ENCODE peak calls at places on chromosomes 2 and 18, in ten cellular contexts. One of them, this sample, is unnamed.

GRCh38 chr2:239103125-239104098 is 255.5 kb downstream of the TWIST2 start:
- DNase-seq in hepatic stellate cell: no peak
- DNase-seq in kidney: no peak
- DNase-seq in fibroblast of lung: no peak
- DNase-seq in germinal center: no peak
- DNase-seq in GM12865: no peak
- DNase-seq in caudate nucleus: no peak
- DNase-seq in NCI-H1694 treated with DMSO at 0.1 percent for 48 hours: no peak
- DNase-seq in aorta: no peak
- DNase-seq in hippocampal formation: no peak
- DNase-seq in this sample: no peak

GRCh38 chr2:142291964-142292363 is 161.1 kb upstream of the LRP1B start:
- DNase-seq in hepatic stellate cell: no peak
- DNase-seq in kidney: no peak
- DNase-seq in fibroblast of lung: no peak
- DNase-seq in germinal center: no peak
- DNase-seq in GM12865: no peak
- DNase-seq in caudate nucleus: no peak
- DNase-seq in NCI-H1694 treated with DMSO at 0.1 percent for 48 hours: no peak
- DNase-seq in aorta: no peak
- DNase-seq in hippocampal formation: no peak
- DNase-seq in this sample: no peak

GRCh38 chr2:134665729-134666506 is 52.9 kb downstream of the TMEM163 start:
- DNase-seq in hepatic stellate cell: no peak
- DNase-seq in kidney: no peak
- DNase-seq in fibroblast of lung: no peak
- DNase-seq in germinal center: no peak
- DNase-seq in GM12865: no peak
- DNase-seq in caudate nucleus: no peak
- DNase-seq in NCI-H1694 treated with DMSO at 0.1 percent for 48 hours: no peak
- DNase-seq in aorta: no peak
- DNase-seq in hippocampal formation: no peak
- DNase-seq in this sample: no peak

GRCh38 chr2:32453242-32454062 is 96.6 kb downstream of the BIRC6 start:
- DNase-seq in hepatic stellate cell: no peak
- DNase-seq in kidney: no peak
- DNase-seq in fibroblast of lung: peak
- DNase-seq in germinal center: no peak
- DNase-seq in GM12865: no peak
- DNase-seq in caudate nucleus: no peak
- DNase-seq in NCI-H1694 treated with DMSO at 0.1 percent for 48 hours: no peak
- DNase-seq in aorta: no peak
- DNase-seq in hippocampal formation: no peak
- DNase-seq in this sample: no peak

GRCh38 chr18:59708988-59709387 is 11.8 kb upstream of the CCBE1 start:
- DNase-seq in hepatic stellate cell: no peak
- DNase-seq in kidney: no peak
- DNase-seq in fibroblast of lung: no peak
- DNase-seq in germinal center: no peak
- DNase-seq in GM12865: no peak
- DNase-seq in caudate nucleus: no peak
- DNase-seq in NCI-H1694 treated with DMSO at 0.1 percent for 48 hours: no peak
- DNase-seq in aorta: no peak
- DNase-seq in hippocampal formation: no peak
- DNase-seq in this sample: no peak

GRCh38 chr2:63692002-63692606 is 103.3 kb downstream of the MDH1 start:
- DNase-seq in hepatic stellate cell: peak
- DNase-seq in kidney: no peak
- DNase-seq in fibroblast of lung: peak
- DNase-seq in germinal center: peak
- DNase-seq in GM12865: peak
- DNase-seq in caudate nucleus: no peak
- DNase-seq in NCI-H1694 treated with DMSO at 0.1 percent for 48 hours: peak
- DNase-seq in aorta: no peak
- DNase-seq in hippocampal formation: peak
- DNase-seq in this sample: no peak

GRCh38 chr2:36338827-36339145 is 16.8 kb upstream of the CRIM1 start:
- DNase-seq in hepatic stellate cell: peak
- DNase-seq in kidney: no peak
- DNase-seq in fibroblast of lung: no peak
- DNase-seq in germinal center: no peak
- DNase-seq in GM12865: no peak
- DNase-seq in caudate nucleus: no peak
- DNase-seq in NCI-H1694 treated with DMSO at 0.1 percent for 48 hours: no peak
- DNase-seq in aorta: no peak
- DNase-seq in hippocampal formation: no peak
- DNase-seq in this sample: no peak

GRCh38 chr18:79570266-79571201 is 109.1 kb upstream of the CTDP1 start:
- DNase-seq in hepatic stellate cell: no peak
- DNase-seq in kidney: peak
- DNase-seq in fibroblast of lung: peak
- DNase-seq in germinal center: no peak
- DNase-seq in GM12865: no peak
- DNase-seq in caudate nucleus: no peak
- DNase-seq in NCI-H1694 treated with DMSO at 0.1 percent for 48 hours: no peak
- DNase-seq in aorta: peak
- DNase-seq in hippocampal formation: no peak
- DNase-seq in this sample: no peak

GRCh38 chr2:15754703-15755099 is 163.0 kb downstream of the DDX1 start:
- DNase-seq in hepatic stellate cell: no peak
- DNase-seq in kidney: no peak
- DNase-seq in fibroblast of lung: no peak
- DNase-seq in germinal center: no peak
- DNase-seq in GM12865: no peak
- DNase-seq in caudate nucleus: no peak
- DNase-seq in NCI-H1694 treated with DMSO at 0.1 percent for 48 hours: no peak
- DNase-seq in aorta: no peak
- DNase-seq in hippocampal formation: no peak
- DNase-seq in this sample: no peak

GRCh38 chr18:44880170-44880569 is 199.5 kb downstream of the SETBP1 start:
- DNase-seq in hepatic stellate cell: no peak
- DNase-seq in kidney: no peak
- DNase-seq in fibroblast of lung: peak
- DNase-seq in germinal center: no peak
- DNase-seq in GM12865: no peak
- DNase-seq in caudate nucleus: no peak
- DNase-seq in NCI-H1694 treated with DMSO at 0.1 percent for 48 hours: no peak
- DNase-seq in aorta: no peak
- DNase-seq in hippocampal formation: no peak
- DNase-seq in this sample: no peak

GRCh38 chr2:9205963-9206948 is at the start of gene ASAP2:
- DNase-seq in hepatic stellate cell: peak
- DNase-seq in kidney: peak
- DNase-seq in fibroblast of lung: peak
- DNase-seq in germinal center: peak
- DNase-seq in GM12865: peak
- DNase-seq in caudate nucleus: peak
- DNase-seq in NCI-H1694 treated with DMSO at 0.1 percent for 48 hours: peak
- DNase-seq in aorta: peak
- DNase-seq in hippocampal formation: peak
- DNase-seq in this sample: peak

GRCh38 chr2:236352761-236353593 is 88.8 kb upstream of the ASB18 start:
- DNase-seq in hepatic stellate cell: peak
- DNase-seq in kidney: no peak
- DNase-seq in fibroblast of lung: peak
- DNase-seq in germinal center: peak
- DNase-seq in GM12865: peak
- DNase-seq in caudate nucleus: no peak
- DNase-seq in NCI-H1694 treated with DMSO at 0.1 percent for 48 hours: peak
- DNase-seq in aorta: no peak
- DNase-seq in hippocampal formation: peak
- DNase-seq in this sample: no peak

GRCh38 chr2:168687314-168687713 is 115.1 kb upstream of the NOSTRIN start:
- DNase-seq in hepatic stellate cell: no peak
- DNase-seq in kidney: no peak
- DNase-seq in fibroblast of lung: peak
- DNase-seq in germinal center: no peak
- DNase-seq in GM12865: peak
- DNase-seq in caudate nucleus: no peak
- DNase-seq in NCI-H1694 treated with DMSO at 0.1 percent for 48 hours: peak
- DNase-seq in aorta: no peak
- DNase-seq in hippocampal formation: no peak
- DNase-seq in this sample: no peak

GRCh38 chr2:240250985-240251847 is 110.8 kb upstream of the OTOS start:
- DNase-seq in hepatic stellate cell: peak
- DNase-seq in kidney: peak
- DNase-seq in fibroblast of lung: peak
- DNase-seq in germinal center: no peak
- DNase-seq in GM12865: no peak
- DNase-seq in caudate nucleus: peak
- DNase-seq in NCI-H1694 treated with DMSO at 0.1 percent for 48 hours: no peak
- DNase-seq in aorta: peak
- DNase-seq in hippocampal formation: peak
- DNase-seq in this sample: no peak

GRCh38 chr2:183014005-183014404 is 24.3 kb downstream of the NCKAP1 start:
- DNase-seq in hepatic stellate cell: no peak
- DNase-seq in kidney: no peak
- DNase-seq in fibroblast of lung: peak
- DNase-seq in germinal center: no peak
- DNase-seq in GM12865: no peak
- DNase-seq in caudate nucleus: no peak
- DNase-seq in NCI-H1694 treated with DMSO at 0.1 percent for 48 hours: no peak
- DNase-seq in aorta: no peak
- DNase-seq in hippocampal formation: no peak
- DNase-seq in this sample: no peak

GRCh38 chr2:119126650-119127049 is 31.9 kb downstream of the C1QL2 start:
- DNase-seq in hepatic stellate cell: peak
- DNase-seq in kidney: no peak
- DNase-seq in fibroblast of lung: no peak
- DNase-seq in germinal center: peak
- DNase-seq in GM12865: peak
- DNase-seq in caudate nucleus: no peak
- DNase-seq in NCI-H1694 treated with DMSO at 0.1 percent for 48 hours: no peak
- DNase-seq in aorta: no peak
- DNase-seq in hippocampal formation: no peak
- DNase-seq in this sample: peak

GRCh38 chr2:54081574-54081973 is 33.8 kb upstream of the ACYP2 start:
- DNase-seq in hepatic stellate cell: no peak
- DNase-seq in kidney: no peak
- DNase-seq in fibroblast of lung: no peak
- DNase-seq in germinal center: no peak
- DNase-seq in GM12865: peak
- DNase-seq in caudate nucleus: no peak
- DNase-seq in NCI-H1694 treated with DMSO at 0.1 percent for 48 hours: no peak
- DNase-seq in aorta: no peak
- DNase-seq in hippocampal formation: no peak
- DNase-seq in this sample: peak

GRCh38 chr2:200702646-200703118 is 109.0 kb upstream of the BZW1 start:
- DNase-seq in hepatic stellate cell: no peak
- DNase-seq in kidney: no peak
- DNase-seq in fibroblast of lung: no peak
- DNase-seq in germinal center: no peak
- DNase-seq in GM12865: peak
- DNase-seq in caudate nucleus: no peak
- DNase-seq in NCI-H1694 treated with DMSO at 0.1 percent for 48 hours: no peak
- DNase-seq in aorta: no peak
- DNase-seq in hippocampal formation: no peak
- DNase-seq in this sample: peak

GRCh38 chr18:74281639-74282358 is 10.0 kb downstream of the CYB5A start:
- DNase-seq in hepatic stellate cell: no peak
- DNase-seq in kidney: no peak
- DNase-seq in fibroblast of lung: peak
- DNase-seq in germinal center: no peak
- DNase-seq in GM12865: no peak
- DNase-seq in caudate nucleus: no peak
- DNase-seq in NCI-H1694 treated with DMSO at 0.1 percent for 48 hours: no peak
- DNase-seq in aorta: no peak
- DNase-seq in hippocampal formation: no peak
- DNase-seq in this sample: no peak

GRCh38 chr18:24918257-24918656 is 433.7 kb downstream of the ZNF521 start:
- DNase-seq in hepatic stellate cell: no peak
- DNase-seq in kidney: no peak
- DNase-seq in fibroblast of lung: no peak
- DNase-seq in germinal center: no peak
- DNase-seq in GM12865: no peak
- DNase-seq in caudate nucleus: no peak
- DNase-seq in NCI-H1694 treated with DMSO at 0.1 percent for 48 hours: no peak
- DNase-seq in aorta: no peak
- DNase-seq in hippocampal formation: no peak
- DNase-seq in this sample: no peak

GRCh38 chr2:217792611-217793527 is 209.9 kb downstream of the TNS1 start:
- DNase-seq in hepatic stellate cell: no peak
- DNase-seq in kidney: no peak
- DNase-seq in fibroblast of lung: peak
- DNase-seq in germinal center: no peak
- DNase-seq in GM12865: no peak
- DNase-seq in caudate nucleus: no peak
- DNase-seq in NCI-H1694 treated with DMSO at 0.1 percent for 48 hours: no peak
- DNase-seq in aorta: no peak
- DNase-seq in hippocampal formation: no peak
- DNase-seq in this sample: no peak

GRCh38 chr2:6993230-6993640 is 76.0 kb downstream of the RNF144A start:
- DNase-seq in hepatic stellate cell: no peak
- DNase-seq in kidney: peak
- DNase-seq in fibroblast of lung: no peak
- DNase-seq in germinal center: no peak
- DNase-seq in GM12865: no peak
- DNase-seq in caudate nucleus: peak
- DNase-seq in NCI-H1694 treated with DMSO at 0.1 percent for 48 hours: no peak
- DNase-seq in aorta: no peak
- DNase-seq in hippocampal formation: peak
- DNase-seq in this sample: no peak

GRCh38 chr2:177253704-177254103 is 10.8 kb downstream of the NFE2L2 start:
- DNase-seq in hepatic stellate cell: no peak
- DNase-seq in kidney: no peak
- DNase-seq in fibroblast of lung: no peak
- DNase-seq in germinal center: no peak
- DNase-seq in GM12865: no peak
- DNase-seq in caudate nucleus: no peak
- DNase-seq in NCI-H1694 treated with DMSO at 0.1 percent for 48 hours: no peak
- DNase-seq in aorta: no peak
- DNase-seq in hippocampal formation: no peak
- DNase-seq in this sample: no peak

GRCh38 chr2:32446362-32446761 is 89.5 kb downstream of the BIRC6 start:
- DNase-seq in hepatic stellate cell: no peak
- DNase-seq in kidney: no peak
- DNase-seq in fibroblast of lung: no peak
- DNase-seq in germinal center: no peak
- DNase-seq in GM12865: no peak
- DNase-seq in caudate nucleus: no peak
- DNase-seq in NCI-H1694 treated with DMSO at 0.1 percent for 48 hours: no peak
- DNase-seq in aorta: no peak
- DNase-seq in hippocampal formation: no peak
- DNase-seq in this sample: no peak

GRCh38 chr2:120343433-120344105 is 2.4 kb upstream of the INHBB start:
- DNase-seq in hepatic stellate cell: peak
- DNase-seq in kidney: peak
- DNase-seq in fibroblast of lung: peak
- DNase-seq in germinal center: peak
- DNase-seq in GM12865: peak
- DNase-seq in caudate nucleus: peak
- DNase-seq in NCI-H1694 treated with DMSO at 0.1 percent for 48 hours: peak
- DNase-seq in aorta: peak
- DNase-seq in hippocampal formation: peak
- DNase-seq in this sample: peak

GRCh38 chr2:241514545-241514944 is 6.2 kb upstream of the STK25 start:
- DNase-seq in hepatic stellate cell: no peak
- DNase-seq in kidney: no peak
- DNase-seq in fibroblast of lung: no peak
- DNase-seq in germinal center: no peak
- DNase-seq in GM12865: no peak
- DNase-seq in caudate nucleus: no peak
- DNase-seq in NCI-H1694 treated with DMSO at 0.1 percent for 48 hours: no peak
- DNase-seq in aorta: no peak
- DNase-seq in hippocampal formation: no peak
- DNase-seq in this sample: no peak

GRCh38 chr2:224413381-224413780 is 11.5 kb upstream of the FAM124B start:
- DNase-seq in hepatic stellate cell: no peak
- DNase-seq in kidney: no peak
- DNase-seq in fibroblast of lung: no peak
- DNase-seq in germinal center: no peak
- DNase-seq in GM12865: no peak
- DNase-seq in caudate nucleus: no peak
- DNase-seq in NCI-H1694 treated with DMSO at 0.1 percent for 48 hours: no peak
- DNase-seq in aorta: no peak
- DNase-seq in hippocampal formation: no peak
- DNase-seq in this sample: no peak

GRCh38 chr2:221060335-221060734 is 511.8 kb downstream of the EPHA4 start:
- DNase-seq in hepatic stellate cell: no peak
- DNase-seq in kidney: no peak
- DNase-seq in fibroblast of lung: peak
- DNase-seq in germinal center: no peak
- DNase-seq in GM12865: no peak
- DNase-seq in caudate nucleus: no peak
- DNase-seq in NCI-H1694 treated with DMSO at 0.1 percent for 48 hours: no peak
- DNase-seq in aorta: no peak
- DNase-seq in hippocampal formation: no peak
- DNase-seq in this sample: no peak